ENCODE peak calls at places on chromosome 17, in eight cellular contexts. R is Right ventricle myocardium superior, X is non-pigmented ciliary epithelial cell, Z is tibial artery, M is H4, F is Calu3, E is ELR, G is astrocyte of the cerebellum. O is an unnamed sample.

GRCh38 chr17:59492091-59492451 is 73.3 kb upstream of the DHX40 start:
- DNase-seq in F (no peak), Z (no peak), M (no peak), E (no peak), R (no peak), X (no peak), G (no peak), O (peak)

GRCh38 chr17:32314636-32315035 is 27.3 kb downstream of the C17orf75 start:
- DNase-seq in Z (no peak), F (no peak), M (no peak), E (no peak), R (no peak), G (no peak), X (no peak), O (no peak)

GRCh38 chr17:57448288-57449283 is 192.3 kb downstream of the MSI2 start:
- DNase-seq in X (no peak), E (no peak), R (no peak), Z (no peak), M (no peak), F (no peak), G (no peak), O (no peak)

GRCh38 chr17:41666336-41666680 is 22.4 kb upstream of the EIF1 start:
- DNase-seq in E (peak), R (peak), X (no peak), Z (no peak), M (no peak), F (peak), G (no peak), O (peak)

GRCh38 chr17:15233022-15233805 is 31.9 kb downstream of the PMP22 start:
- DNase-seq in Z (no peak), R (no peak), E (peak), X (no peak), G (no peak), F (no peak), M (peak), O (peak)

GRCh38 chr17:52157603-52158449 is 688 bp downstream of the CA10 start:
- DNase-seq in M (no peak), E (no peak), F (no peak), R (no peak), G (no peak), Z (no peak), X (no peak), O (no peak)

GRCh38 chr17:81432873-81433451 is 37.7 kb downstream of the BAHCC1 start:
- DNase-seq in M (no peak), E (no peak), R (peak), X (no peak), F (no peak), G (no peak), Z (no peak), O (no peak)

GRCh38 chr17:8611135-8611534 is 19.4 kb downstream of the MYH10 start:
- DNase-seq in E (no peak), X (no peak), G (no peak), Z (peak), R (no peak), M (no peak), F (no peak), O (no peak)

GRCh38 chr17:45718791-45719190 is 65.3 kb upstream of the CRHR1 start:
- DNase-seq in G (no peak), E (no peak), Z (no peak), R (no peak), F (no peak), M (no peak), X (no peak), O (no peak)

GRCh38 chr17:48037924-48038323 is 327 bp upstream of the COPZ2 start:
- DNase-seq in G (no peak), X (no peak), M (no peak), R (no peak), F (no peak), Z (no peak), E (peak), O (no peak)

O was measured in SW480.